ENCODE peak calls at places on chromosomes 11 and 22, in ten cellular contexts. U is psoas muscle; M is cardiac muscle cell; T is mammary epithelial cell; F is cardiac fibroblast; Q is transverse colon; H is SK-N-SH; K is thoracic aorta; E is CD8-positive, alpha-beta T cell; A is AG09309. Y is an unnamed sample.

GRCh38 chr11:38169286-38169685 is 1571.2 kb upstream of the RAG2 start:
- DNase-seq in T (peak; percentile 75), F (peak; percentile 78), A (no peak), M (peak; percentile 64), U (no peak), Q (no peak), E (no peak), K (no peak), H (no peak), Y (peak; percentile 9)

GRCh38 chr11:134062255-134063030 is 6.4 kb upstream of the JAM3 start:
- DNase-seq in Q (no peak), A (no peak), K (no peak), T (no peak), U (no peak), F (no peak), E (no peak), M (no peak), H (no peak), Y (no peak)

GRCh38 chr11:69655479-69656394 is 14.8 kb downstream of the CCND1 start:
- DNase-seq in T (no peak), E (no peak), F (peak; percentile 46), M (no peak), U (no peak), K (no peak), Q (no peak), A (no peak), H (no peak), Y (no peak)

GRCh38 chr11:71962428-71963038 is 33.7 kb downstream of the RNF121 start:
- DNase-seq in Q (no peak), T (no peak), E (no peak), F (peak; percentile 60), H (no peak), A (peak; percentile 23), K (no peak), U (no peak), M (peak; percentile 55), Y (peak; percentile 21)

GRCh38 chr11:118151421-118151820 is 1.2 kb downstream of the SCN4B start:
- DNase-seq in A (no peak), E (no peak), H (no peak), M (no peak), Q (no peak), F (no peak), T (no peak), U (no peak), K (no peak), Y (no peak)

GRCh38 chr22:39724390-39724789 is 153.8 kb downstream of the CACNA1I start:
- DNase-seq in M (no peak), H (no peak), A (no peak), Q (no peak), T (no peak), U (no peak), K (no peak), F (no peak), E (no peak), Y (no peak)

GRCh38 chr11:116500833-116501622 is 271.8 kb downstream of the BUD13 start:
- DNase-seq in U (no peak), K (no peak), T (no peak), M (no peak), A (no peak), E (no peak), Q (no peak), H (peak; percentile 88), F (no peak), Y (no peak)

GRCh38 chr22:28137036-28137435 is 218.0 kb upstream of the PITPNB start:
- DNase-seq in K (no peak), E (no peak), M (no peak), U (no peak), Q (no peak), A (no peak), F (no peak), H (no peak), T (no peak), Y (no peak)

GRCh38 chr22:32824531-32825315 is 23.2 kb downstream of the TIMP3 start:
- DNase-seq in T (no peak), H (no peak), A (no peak), Q (no peak), U (no peak), K (no peak), E (no peak), M (no peak), F (no peak), Y (no peak)

GRCh38 chr22:32822188-32822877 is 20.8 kb downstream of the TIMP3 start:
- DNase-seq in M (no peak), H (no peak), K (no peak), U (no peak), E (no peak), F (no peak), A (no peak), Q (no peak), T (no peak), Y (no peak)

GRCh38 chr22:32826537-32826936 is 25.0 kb downstream of the TIMP3 start:
- DNase-seq in Q (no peak), H (no peak), U (no peak), T (no peak), A (no peak), F (no peak), M (no peak), K (no peak), E (no peak), Y (no peak)

GRCh38 chr22:32820131-32820882 is 18.8 kb downstream of the TIMP3 start:
- DNase-seq in A (no peak), E (no peak), T (peak; percentile 66), K (no peak), H (no peak), Q (no peak), M (no peak), F (no peak), U (no peak), Y (no peak)

DNA sequence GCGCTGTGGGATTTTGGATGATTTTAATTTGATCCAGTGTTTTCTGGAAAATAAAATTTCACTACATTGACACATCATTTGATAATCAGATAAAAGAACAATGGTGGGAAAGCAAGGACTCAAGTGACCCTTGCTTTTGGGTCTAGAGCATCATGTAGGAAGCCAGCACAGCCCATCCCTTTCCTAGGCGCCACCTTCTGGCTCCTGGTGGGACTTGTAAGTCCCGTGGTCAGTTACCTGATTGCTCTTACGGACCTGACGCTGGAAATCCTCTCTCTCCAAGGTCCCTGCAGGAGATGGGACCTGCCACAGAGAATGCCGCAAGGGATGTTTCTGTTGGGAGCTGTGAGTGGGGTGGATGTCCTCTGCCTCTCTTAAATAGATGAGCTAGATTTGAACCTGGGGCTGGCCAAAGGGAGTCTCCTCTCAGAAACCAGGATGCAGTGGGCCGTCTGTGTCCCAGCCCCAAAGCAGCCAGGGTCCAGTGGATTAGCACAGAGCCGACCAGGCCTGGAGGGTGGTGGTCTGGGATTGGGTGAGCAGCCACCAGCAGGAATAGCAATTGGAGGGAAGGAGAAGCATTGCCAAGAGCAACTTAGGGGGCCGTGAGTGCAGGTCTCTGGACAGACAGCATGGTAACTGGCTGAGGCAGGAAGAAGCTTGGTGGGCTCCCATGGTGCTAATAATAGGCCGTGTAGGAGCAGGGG is 21.7 kb downstream of the TIMP3 start:
- DNase-seq in K (no peak), M (peak; percentile 68), E (no peak), A (no peak), Q (peak; percentile 45), F (peak; percentile 56), H (peak; percentile 59), T (no peak), U (no peak), Y (peak; percentile 50)
- TF ChIP-seq CTCF in K (no peak), M (peak; percentile 61), E (no peak), A (peak; percentile 57), Q (peak; percentile 34), F (peak; percentile 55), H (peak; percentile 50), T (peak; percentile 44), U (peak; percentile 25), Y (peak; percentile 33)

GRCh38 chr22:35398574-35398973 is 1.4 kb upstream of the MCM5 start:
- DNase-seq in Q (no peak), U (no peak), M (no peak), A (no peak), F (no peak), H (no peak), E (no peak), K (no peak), T (no peak), Y (no peak)

GRCh38 chr22:35399678-35400334 is at the start of gene MCM5:
- DNase-seq in M (peak; percentile 98), K (peak; percentile 97), E (peak; percentile 96), F (peak; percentile 98), U (peak; percentile 97), T (peak; percentile 97), A (peak; percentile 83), H (peak; percentile 98), Q (peak; percentile 98), Y (peak; percentile 99)

GRCh38 chr22:35397095-35397904 is 2.6 kb upstream of the MCM5 start:
- DNase-seq in U (no peak), K (no peak), F (no peak), H (no peak), Q (no peak), E (no peak), M (peak; percentile 58), A (no peak), T (no peak), Y (no peak)

GRCh38 chr22:35400335-35400680 is 368 bp downstream of the MCM5 start:
- DNase-seq in F (no peak), E (no peak), T (no peak), Q (no peak), H (no peak), A (no peak), K (no peak), U (no peak), M (no peak), Y (no peak)

GRCh38 chr22:35399114-35399677 is 744 bp upstream of the MCM5 start:
- DNase-seq in A (no peak), F (no peak), Q (no peak), M (no peak), K (no peak), U (no peak), H (peak; percentile 76), T (no peak), E (no peak), Y (no peak)
- H3K4me3 ChIP-seq in A (peak overlapping the region; percentile 94), F (peak overlapping the region; percentile 87), Q (peak overlapping the region; percentile 17), M (peak overlapping the region; percentile 81), K (peak overlapping the region; percentile 96), U (peak overlapping the region; percentile 86), H (peak overlapping the region; percentile 64), T (peak overlapping the region; percentile 87), E (peak overlapping the region; percentile 98), Y (peak overlapping the region; percentile 92)

DNA sequence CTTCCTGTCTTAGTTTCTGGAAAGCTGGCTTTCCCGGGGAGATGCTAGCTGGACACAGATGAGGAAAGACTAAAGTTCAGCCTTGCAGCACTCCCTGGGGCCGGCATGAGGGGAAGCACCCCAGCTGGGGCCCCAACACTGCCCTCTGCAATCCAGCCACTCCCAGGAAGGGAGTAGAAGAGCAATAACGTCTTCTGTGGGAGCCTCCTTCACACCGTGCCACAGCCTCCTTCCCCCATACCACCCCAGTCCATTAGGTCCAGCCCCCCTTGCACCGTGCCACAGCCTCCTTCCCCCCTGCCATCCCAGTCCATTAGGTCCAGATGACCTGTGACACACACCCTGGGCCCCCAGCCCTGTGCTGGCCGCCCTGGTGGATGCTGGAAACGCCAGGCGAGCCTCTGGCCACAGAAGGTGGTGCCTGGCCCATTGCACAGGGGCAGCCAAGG is 44.1 kb upstream of the PRDM11 start:
- DNase-seq in K (no peak), A (no peak), U (no peak), Q (no peak), E (no peak), H (no peak), M (peak; percentile 44), T (no peak), F (no peak), Y (no peak)
- TF ChIP-seq CTCF in K (no peak), A (no peak), U (no peak), Q (no peak), E (no peak), H (no peak), M (no peak), T (no peak), F (no peak), Y (no peak)

GRCh38 chr22:19960491-19961200 is 19.0 kb upstream of the TXNRD2 start:
- DNase-seq in M (no peak), T (no peak), K (no peak), Q (no peak), A (no peak), F (no peak), E (no peak), U (peak; percentile 9), H (peak; percentile 8), Y (no peak)

GRCh38 chr22:19961201-19961580 is 19.6 kb upstream of the TXNRD2 start:
- DNase-seq in T (no peak), E (no peak), H (peak; percentile 30), U (peak; percentile 9), Q (no peak), A (no peak), M (no peak), K (no peak), F (no peak), Y (no peak)

GRCh38 chr22:19959043-19959586 is 17.5 kb upstream of the TXNRD2 start:
- DNase-seq in U (peak; percentile 72), A (no peak), F (peak; percentile 33), H (peak; percentile 32), Q (peak; percentile 78), K (peak; percentile 59), E (no peak), M (peak; percentile 76), T (no peak), Y (peak; percentile 86)

GRCh38 chr22:19958083-19959042 is 16.7 kb upstream of the TXNRD2 start:
- DNase-seq in U (no peak), E (no peak), M (peak; percentile 35), F (peak; percentile 38), K (no peak), Q (no peak), H (no peak), T (no peak), A (peak; percentile 44), Y (peak; percentile 72)

DNA sequence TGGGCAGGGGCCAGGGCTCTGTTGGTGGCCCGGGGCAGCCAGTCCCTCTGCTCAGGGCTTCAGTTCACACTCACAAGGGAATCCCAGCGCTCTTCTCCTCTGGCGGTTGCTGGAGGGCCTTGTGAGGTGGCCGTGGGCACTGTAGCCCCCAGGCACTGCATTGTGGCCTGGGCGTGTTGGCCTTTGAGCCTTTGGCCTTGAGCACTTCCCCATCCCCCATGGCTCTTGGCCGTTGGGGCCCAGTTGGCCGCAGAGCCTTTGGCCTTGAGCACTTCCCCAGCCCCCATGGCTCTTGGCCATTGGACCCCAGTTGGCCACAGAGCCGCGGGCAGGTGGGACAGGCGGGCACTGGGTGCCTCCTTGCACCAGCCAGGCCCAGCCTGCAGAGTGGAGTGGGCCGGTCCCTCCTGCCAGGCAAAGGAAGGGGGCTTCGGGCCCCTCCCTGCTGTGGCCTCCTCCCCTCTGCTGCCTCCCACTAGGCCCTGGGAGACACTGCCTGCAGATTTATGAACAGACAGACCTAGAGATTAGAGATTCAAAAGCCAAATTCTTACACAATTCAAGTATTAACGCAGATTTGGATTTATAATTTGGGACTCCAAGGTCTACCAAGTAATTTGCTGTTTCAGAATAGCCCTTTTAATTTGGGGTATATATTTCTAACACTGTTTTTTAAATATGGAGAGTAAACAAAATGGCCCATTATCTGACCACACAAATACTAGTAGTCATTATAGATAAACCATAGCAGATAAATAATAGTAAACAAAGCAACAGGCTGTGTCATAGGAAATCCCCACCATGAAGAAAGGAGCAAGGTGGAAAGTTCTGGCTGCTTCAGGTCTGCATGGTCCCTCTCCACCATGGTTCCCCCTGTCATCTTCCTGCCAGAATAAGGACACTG is 18.2 kb upstream of the TXNRD2 start:
- DNase-seq in F (no peak), K (no peak), M (no peak), U (peak; percentile 17), E (no peak), A (no peak), Q (no peak), H (peak; percentile 13), T (no peak), Y (no peak)
- H3K4me3 ChIP-seq in F (no peak overlapping the region), K (peak overlapping the region; percentile 64), M (no peak overlapping the region), U (peak overlapping the region; percentile 6), E (no peak overlapping the region), A (no peak overlapping the region), Q (no peak overlapping the region), H (no peak overlapping the region), T (no peak overlapping the region), Y (no peak overlapping the region)

Y was measured in foreskin fibroblast.